ENCODE peak calls at places on chromosome 2, in four cellular contexts. One of them, this sample, is unnamed.

GRCh38 chr2:234679766-234680687 is 183.1 kb upstream of the ARL4C start:
- DNase-seq in transverse colon: peak
- DNase-seq in uterus: peak
- DNase-seq in nephron progenitor cell: no peak
- DNase-seq in this sample: no peak

GRCh38 chr2:111133603-111134002 is 12.9 kb downstream of the BCL2L11 start:
- DNase-seq in transverse colon: no peak
- DNase-seq in uterus: no peak
- DNase-seq in nephron progenitor cell: no peak
- DNase-seq in this sample: no peak

GRCh38 chr2:118580651-118581050 is 266.8 kb downstream of the EN1 start:
- DNase-seq in transverse colon: no peak
- DNase-seq in uterus: no peak
- DNase-seq in nephron progenitor cell: no peak
- DNase-seq in this sample: no peak

GRCh38 chr2:188293601-188294482 is 2.2 kb downstream of the GULP1 start:
- DNase-seq in transverse colon: peak
- DNase-seq in uterus: peak
- DNase-seq in nephron progenitor cell: peak
- DNase-seq in this sample: peak

GRCh38 chr2:217340899-217341298 is 481.0 kb upstream of the TNP1 start:
- DNase-seq in transverse colon: no peak
- DNase-seq in uterus: no peak
- DNase-seq in nephron progenitor cell: no peak
- DNase-seq in this sample: no peak

GRCh38 chr2:127371037-127371436 is 16.7 kb downstream of the MAP3K2 start:
- DNase-seq in transverse colon: no peak
- DNase-seq in uterus: peak
- DNase-seq in nephron progenitor cell: no peak
- DNase-seq in this sample: no peak

GRCh38 chr2:238860966-238861730 is 13.3 kb downstream of the TWIST2 start:
- DNase-seq in transverse colon: no peak
- DNase-seq in uterus: no peak
- DNase-seq in nephron progenitor cell: no peak
- DNase-seq in this sample: no peak

GRCh38 chr2:43648979-43649701 is 12.1 kb downstream of the PLEKHH2 start:
- DNase-seq in transverse colon: no peak
- DNase-seq in uterus: no peak
- DNase-seq in nephron progenitor cell: no peak
- DNase-seq in this sample: no peak

GRCh38 chr2:71426721-71427120 is 26.6 kb upstream of the DYSF start:
- DNase-seq in transverse colon: no peak
- DNase-seq in uterus: no peak
- DNase-seq in nephron progenitor cell: no peak
- DNase-seq in this sample: no peak

DNA sequence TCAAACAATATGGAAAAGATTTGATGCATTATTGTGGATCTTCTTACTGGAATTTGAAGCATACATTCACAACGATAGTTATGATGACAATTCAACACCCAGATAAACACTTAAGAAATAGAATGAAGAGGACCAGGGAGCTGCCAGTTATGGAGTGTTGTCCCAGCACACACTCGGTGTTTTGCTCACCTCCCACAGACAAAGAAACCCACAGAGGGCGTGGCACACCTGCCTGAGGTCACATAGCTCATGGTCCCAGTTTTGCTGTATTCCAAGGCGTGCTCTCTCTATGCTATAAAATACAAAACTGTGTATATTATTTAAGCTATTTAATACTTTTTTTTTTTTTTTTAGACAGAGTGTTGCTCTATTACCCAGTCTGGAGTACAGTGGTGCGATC is 31.1 kb downstream of the EFR3B start:
- DNase-seq in transverse colon: no peak
- DNase-seq in uterus: no peak
- DNase-seq in nephron progenitor cell: no peak
- DNase-seq in this sample: no peak
- TF ChIP-seq CTCF in transverse colon: no peak
- TF ChIP-seq CTCF in uterus: no peak
- TF ChIP-seq CTCF in nephron progenitor cell: no peak
- TF ChIP-seq CTCF in this sample: no peak

DNA sequence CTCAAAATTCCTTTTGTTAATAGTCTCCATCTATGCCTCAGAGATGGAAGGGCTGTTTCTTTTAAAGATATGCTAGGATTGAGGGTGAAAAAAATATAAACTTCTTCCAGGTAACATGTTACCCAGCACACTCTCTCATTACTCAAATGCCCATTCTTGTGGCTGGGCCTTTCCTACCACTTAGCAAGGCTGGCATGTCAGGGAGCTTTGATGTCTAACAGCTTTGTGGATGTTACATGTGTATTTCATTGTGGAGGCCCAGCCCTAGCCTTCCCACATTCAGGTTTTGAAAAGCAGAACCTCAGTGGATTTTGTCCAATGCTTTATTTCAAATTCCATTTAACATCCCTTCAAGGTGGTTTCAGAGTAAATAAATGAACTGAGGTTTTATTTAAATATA is 191.4 kb downstream of the EPHA4 start:
- DNase-seq in transverse colon: no peak
- DNase-seq in uterus: no peak
- DNase-seq in nephron progenitor cell: no peak
- DNase-seq in this sample: no peak
- TF ChIP-seq CTCF in transverse colon: no peak
- TF ChIP-seq CTCF in uterus: no peak
- TF ChIP-seq CTCF in nephron progenitor cell: no peak
- TF ChIP-seq CTCF in this sample: no peak

DNA sequence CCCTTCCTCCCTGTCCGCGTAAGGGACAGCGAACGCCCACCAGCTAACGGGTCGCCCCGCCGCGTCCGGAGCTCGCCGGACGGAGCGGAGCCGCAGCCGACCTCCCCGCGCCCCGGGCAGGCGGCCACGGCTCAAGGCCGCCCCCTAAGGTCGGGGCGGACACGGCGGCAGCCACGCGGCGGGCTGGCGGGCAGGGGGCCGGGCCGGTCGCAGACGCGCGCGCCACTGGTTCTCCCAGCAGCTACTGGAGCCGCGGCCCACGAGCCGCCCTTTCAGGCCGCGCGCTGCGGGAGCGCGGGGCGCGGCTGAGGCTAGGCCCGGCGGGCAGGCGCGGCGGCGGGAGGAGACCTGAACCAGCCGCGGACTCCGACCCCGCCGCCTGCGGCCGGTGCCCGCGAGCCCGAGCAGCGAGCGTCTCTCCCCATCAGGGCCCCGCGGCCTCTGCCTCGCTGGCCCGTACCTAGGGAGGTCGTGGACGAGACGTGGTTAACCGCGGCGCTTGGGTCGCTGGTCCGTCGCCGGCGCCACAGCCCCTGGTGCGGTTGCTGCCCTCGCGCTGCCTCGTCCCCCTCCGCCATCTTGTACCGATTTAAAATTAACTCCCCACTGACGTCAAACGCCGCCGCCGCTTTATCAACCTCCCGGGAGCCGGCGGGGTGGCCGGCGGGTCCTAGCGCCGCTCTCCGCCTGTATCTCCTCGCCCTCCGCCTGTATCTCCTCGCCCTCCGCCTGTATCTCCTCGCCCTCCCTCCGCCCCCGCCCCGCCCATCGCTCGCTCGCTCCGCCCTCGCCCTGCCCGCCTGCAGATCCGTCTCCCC is at the start of gene ATL2:
- DNase-seq in transverse colon: peak
- DNase-seq in uterus: peak
- DNase-seq in nephron progenitor cell: peak
- DNase-seq in this sample: peak
- TF ChIP-seq CTCF in transverse colon: peak
- TF ChIP-seq CTCF in uterus: peak
- TF ChIP-seq CTCF in nephron progenitor cell: no peak
- TF ChIP-seq CTCF in this sample: peak

DNA sequence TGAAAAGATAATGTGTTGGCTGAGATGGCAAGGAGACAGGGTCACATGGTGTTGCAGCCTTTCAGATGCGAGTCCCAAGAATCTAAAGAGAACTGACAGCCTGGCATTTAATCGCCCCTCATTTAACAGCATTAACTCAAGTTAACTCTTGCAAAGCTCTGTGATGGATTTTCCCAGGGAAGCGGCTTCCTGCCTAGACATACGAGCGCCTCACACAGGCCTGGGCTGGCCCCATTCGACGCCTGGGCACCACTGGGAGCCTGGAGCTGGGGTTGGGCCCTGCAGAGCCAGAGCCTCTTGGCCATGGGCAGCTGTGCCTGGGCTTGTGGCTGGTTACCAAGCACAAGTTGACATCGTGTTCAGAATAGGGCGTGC is 140.8 kb downstream of the SEPTIN10 start:
- DNase-seq in transverse colon: no peak
- DNase-seq in uterus: no peak
- DNase-seq in nephron progenitor cell: no peak
- DNase-seq in this sample: no peak
- TF ChIP-seq CTCF in transverse colon: no peak
- TF ChIP-seq CTCF in uterus: no peak
- TF ChIP-seq CTCF in nephron progenitor cell: no peak
- TF ChIP-seq CTCF in this sample: no peak

GRCh38 chr2:240271716-240272341 is 131.4 kb upstream of the OTOS start:
- DNase-seq in transverse colon: no peak
- DNase-seq in uterus: no peak
- DNase-seq in nephron progenitor cell: no peak
- DNase-seq in this sample: no peak

GRCh38 chr2:240269886-240270285 is 129.4 kb upstream of the OTOS start:
- DNase-seq in transverse colon: no peak
- DNase-seq in uterus: no peak
- DNase-seq in nephron progenitor cell: no peak
- DNase-seq in this sample: no peak

GRCh38 chr2:240269380-240269779 is 128.9 kb upstream of the OTOS start:
- DNase-seq in transverse colon: no peak
- DNase-seq in uterus: no peak
- DNase-seq in nephron progenitor cell: no peak
- DNase-seq in this sample: no peak
- TF ChIP-seq CTCF in transverse colon: no peak
- TF ChIP-seq CTCF in uterus: no peak
- TF ChIP-seq CTCF in nephron progenitor cell: no peak
- TF ChIP-seq CTCF in this sample: no peak

GRCh38 chr2:237453671-237454070 is 33.4 kb upstream of the MLPH start:
- DNase-seq in transverse colon: no peak
- DNase-seq in uterus: peak
- DNase-seq in nephron progenitor cell: no peak
- DNase-seq in this sample: no peak

GRCh38 chr2:237452846-237453245 is 34.2 kb upstream of the MLPH start:
- DNase-seq in transverse colon: no peak
- DNase-seq in uterus: no peak
- DNase-seq in nephron progenitor cell: no peak
- DNase-seq in this sample: no peak

GRCh38 chr2:237450583-237450982 is 36.5 kb upstream of the MLPH start:
- DNase-seq in transverse colon: no peak
- DNase-seq in uterus: no peak
- DNase-seq in nephron progenitor cell: no peak
- DNase-seq in this sample: no peak

GRCh38 chr2:237450108-237450507 is 36.1 kb upstream of the COL6A3 start:
- DNase-seq in transverse colon: no peak
- DNase-seq in uterus: no peak
- DNase-seq in nephron progenitor cell: no peak
- DNase-seq in this sample: no peak

DNA sequence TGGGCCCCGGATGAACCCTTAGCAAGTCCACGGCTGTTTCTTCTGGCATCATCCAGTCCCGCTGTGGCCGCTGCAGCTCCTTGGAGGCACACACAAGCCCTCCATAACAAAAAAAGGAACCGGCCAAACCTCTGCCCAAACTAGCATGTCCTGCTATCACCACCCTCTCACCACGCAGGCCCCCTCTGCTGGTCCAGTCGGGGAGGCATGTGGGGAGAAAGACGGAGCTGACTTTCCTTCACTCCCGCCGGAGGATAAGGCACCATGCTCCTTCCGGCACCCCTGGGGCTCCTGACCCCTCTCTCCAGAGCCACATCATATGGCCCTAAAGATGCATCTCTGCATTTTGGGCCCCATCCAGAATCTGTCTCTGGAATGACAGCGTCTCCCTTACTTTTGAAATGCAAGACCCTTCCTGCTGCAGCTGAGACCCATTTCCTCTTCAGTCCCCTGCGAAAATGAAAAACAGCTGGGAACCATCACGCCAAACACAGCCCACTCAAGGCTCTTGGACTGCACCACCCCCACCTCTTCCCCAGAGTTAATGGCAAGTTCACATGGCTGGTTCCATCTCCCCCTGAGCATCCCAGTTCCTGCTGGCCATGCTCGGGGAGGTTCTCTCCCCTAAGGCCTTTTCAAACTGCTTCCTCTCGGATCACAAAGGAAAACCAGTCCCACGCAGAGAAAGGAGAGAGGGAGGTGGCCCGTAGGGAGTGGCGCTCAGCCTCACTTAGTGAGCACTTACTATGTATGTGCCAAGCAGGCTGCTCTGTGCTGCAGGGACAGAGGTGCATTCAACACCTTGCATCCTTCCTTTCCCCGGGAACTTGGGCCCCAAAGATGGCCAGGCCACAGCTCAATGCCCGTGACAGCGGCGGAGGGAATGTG is 35.2 kb upstream of the MLPH start:
- DNase-seq in transverse colon: no peak
- DNase-seq in uterus: peak
- DNase-seq in nephron progenitor cell: no peak
- DNase-seq in this sample: peak
- TF ChIP-seq CTCF in transverse colon: no peak
- TF ChIP-seq CTCF in uterus: peak
- TF ChIP-seq CTCF in nephron progenitor cell: no peak
- TF ChIP-seq CTCF in this sample: no peak

GRCh38 chr2:200221055-200221692 is 85.3 kb upstream of the SPATS2L start:
- DNase-seq in transverse colon: no peak
- DNase-seq in uterus: no peak
- DNase-seq in nephron progenitor cell: no peak
- DNase-seq in this sample: no peak
- TF ChIP-seq CTCF in transverse colon: no peak
- TF ChIP-seq CTCF in uterus: no peak
- TF ChIP-seq CTCF in nephron progenitor cell: no peak
- TF ChIP-seq CTCF in this sample: no peak

GRCh38 chr2:8421658-8422499 is 260.0 kb upstream of the ID2 start:
- DNase-seq in transverse colon: no peak
- DNase-seq in uterus: no peak
- DNase-seq in nephron progenitor cell: no peak
- DNase-seq in this sample: no peak
- TF ChIP-seq CTCF in transverse colon: no peak
- TF ChIP-seq CTCF in uterus: no peak
- TF ChIP-seq CTCF in nephron progenitor cell: no peak
- TF ChIP-seq CTCF in this sample: no peak

This sample was measured in endothelial cell.